ENCODE peak calls at places on chromosome 16, in ten cellular contexts. T is A549, F is adrenal gland, A is lung, M is MM.1S, W is IMR-90, Q is ovary, H is GM12878, U is mammary epithelial cell, G is lower lobe of right lung. J is an unnamed sample.
A peak's percentile ranks its signal among the peaks of the same experiment; 100 is the strongest.

GRCh38 chr16:59905628-59906027 is 1171.5 kb upstream of the GOT2 start:
- DNase-seq in T (peak; percentile 28), F (no peak), A (no peak), M (no peak), W (no peak), Q (no peak), H (no peak), U (peak; percentile 76), G (no peak), J (no peak)

GRCh38 chr16:68972720-68973119 is 129.4 kb downstream of the TANGO6 start:
- DNase-seq in T (peak; percentile 45), F (no peak), A (no peak), M (no peak), W (peak; percentile 70), Q (no peak), H (no peak), U (peak; percentile 28), G (no peak), J (no peak)

GRCh38 chr16:5916711-5917191 is 819.2 kb upstream of the EEF2KMT start:
- DNase-seq in T (no peak), F (no peak), A (no peak), M (no peak), W (no peak), Q (no peak), H (no peak), U (peak; percentile 63), G (no peak), J (no peak)

GRCh38 chr16:27237229-27238015 is 31.1 kb downstream of the NSMCE1 start:
- DNase-seq in T (no peak), F (no peak), A (no peak), M (no peak), W (no peak), Q (no peak), H (peak; percentile 82), U (no peak), G (peak; percentile 50), J (peak; percentile 26)

GRCh38 chr16:85311741-85312140 is 199.5 kb upstream of the CIBAR2 start:
- DNase-seq in T (no peak), F (no peak), A (no peak), M (no peak), W (no peak), Q (no peak), H (no peak), U (no peak), G (no peak), J (no peak)

GRCh38 chr16:27476240-27476639 is 73.5 kb downstream of the GTF3C1 start:
- DNase-seq in T (no peak), F (no peak), A (no peak), M (no peak), W (peak; percentile 17), Q (no peak), H (no peak), U (no peak), G (no peak), J (no peak)

GRCh38 chr16:14531613-14532012 is 98.4 kb downstream of the PARN start:
- DNase-seq in T (no peak), F (no peak), A (no peak), M (no peak), W (no peak), Q (no peak), H (no peak), U (no peak), G (no peak), J (no peak)

GRCh38 chr16:69706256-69706974 is 19.9 kb downstream of the NQO1 start:
- DNase-seq in T (no peak), F (no peak), A (no peak), M (no peak), W (no peak), Q (no peak), H (no peak), U (peak; percentile 49), G (no peak), J (no peak)

DNA sequence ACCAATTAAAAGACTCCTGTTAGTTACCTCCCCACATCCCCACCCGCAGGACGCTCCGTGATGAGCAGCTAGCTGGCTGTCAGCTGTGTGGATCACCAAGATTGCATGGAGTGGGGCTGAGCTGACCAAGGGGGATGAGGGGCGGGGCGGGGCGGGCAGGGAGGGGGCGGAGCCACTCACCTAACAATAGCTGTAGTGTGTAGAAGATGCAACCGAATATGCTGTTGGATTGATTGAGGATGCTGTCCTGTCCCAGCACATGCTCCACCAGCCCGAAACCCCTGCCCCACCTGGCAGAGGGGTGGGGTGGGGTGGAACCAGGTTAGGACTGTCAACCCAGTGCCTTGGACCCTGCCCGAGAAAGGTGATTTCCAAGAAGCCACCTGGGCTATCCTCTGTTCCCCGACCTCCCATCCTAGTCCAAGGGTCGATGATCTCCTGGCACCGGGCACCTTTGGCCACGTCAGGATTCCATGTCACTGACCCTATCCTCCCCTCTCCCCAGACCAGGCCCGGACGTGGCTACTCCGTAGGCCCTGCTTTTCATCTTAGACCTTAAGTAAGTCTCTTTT is 1.4 kb downstream of the VKORC1 start:
- DNase-seq in T (no peak), F (peak; percentile 26), A (no peak), M (no peak), W (peak; percentile 38), Q (no peak), H (no peak), U (peak; percentile 50), G (no peak), J (no peak)
- H3K4me3 ChIP-seq in T (peak overlapping the region; percentile 83), F (no peak overlapping the region), A (no peak overlapping the region), M (no peak overlapping the region), W (peak overlapping the region; percentile 91), Q (no peak overlapping the region), H (peak overlapping the region; percentile 99), U (peak overlapping the region; percentile 98), G (peak overlapping the region; percentile 93), J (peak overlapping the region; percentile 96)

DNA sequence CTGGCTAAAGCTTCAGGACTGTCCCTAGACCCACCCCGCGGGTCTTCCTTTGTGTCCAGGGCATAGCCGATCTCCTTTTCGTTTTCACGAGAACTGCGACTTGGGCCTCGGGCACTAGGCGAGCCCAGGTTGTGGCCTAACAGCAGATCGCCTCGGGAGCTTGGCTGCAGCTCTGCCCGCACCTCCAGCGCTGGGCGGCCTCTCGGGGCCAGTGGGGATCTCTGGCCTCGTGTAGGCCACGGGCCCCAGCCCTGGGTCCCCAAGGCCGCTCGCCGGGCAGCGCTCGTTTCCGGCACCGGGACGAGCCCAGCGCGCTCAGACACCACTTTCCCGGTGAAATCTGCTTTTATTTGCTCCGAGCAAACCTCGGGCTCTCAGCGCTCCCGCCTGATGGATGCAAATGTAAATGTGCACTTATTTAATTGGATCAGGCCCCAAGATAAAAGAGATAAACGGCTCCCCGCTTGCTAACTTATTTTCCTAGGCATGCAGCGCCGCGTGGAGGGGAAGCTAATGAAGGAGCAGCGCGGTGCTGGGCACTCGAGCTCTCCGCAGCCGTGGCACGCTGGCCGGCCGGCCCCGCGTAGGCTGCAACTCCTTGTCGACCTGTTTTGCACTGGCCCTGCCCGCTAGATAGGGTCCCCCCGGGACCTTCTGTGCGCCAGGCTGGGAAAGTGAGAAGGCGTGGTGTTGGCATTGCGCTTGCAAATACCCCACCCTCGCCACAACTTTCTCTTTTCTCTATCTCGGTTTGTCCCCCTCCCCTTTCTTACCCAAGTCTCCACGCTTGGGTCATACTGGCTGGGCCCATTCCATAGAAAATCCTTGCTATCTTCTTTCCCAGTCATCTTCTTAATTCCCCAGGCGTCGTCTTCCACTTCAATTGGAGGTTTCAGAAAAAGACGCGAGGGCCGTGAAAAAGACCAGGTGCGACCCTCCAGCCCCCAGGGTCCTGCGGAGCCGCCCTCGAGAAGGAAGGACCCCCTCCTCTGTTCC is 8.0 kb downstream of the IRX5 start:
- DNase-seq in T (no peak), F (no peak), A (no peak), M (no peak), W (no peak), Q (no peak), H (no peak), U (peak; percentile 48), G (peak; percentile 63), J (no peak)
- TF ChIP-seq CTCF in T (no peak), F (no peak), A (no peak), M (no peak), W (no peak), Q (no peak), H (no peak), U (no peak), G (no peak), J (no peak)

GRCh38 chr16:15854061-15854460 is 2.8 kb downstream of the MYH11 start:
- DNase-seq in T (no peak), F (no peak), A (no peak), M (no peak), W (no peak), Q (no peak), H (no peak), U (no peak), G (no peak), J (no peak)

GRCh38 chr16:15853021-15853420 is 3.8 kb downstream of the MYH11 start:
- DNase-seq in T (no peak), F (no peak), A (no peak), M (no peak), W (no peak), Q (no peak), H (no peak), U (no peak), G (no peak), J (no peak)

GRCh38 chr16:15847621-15848175 is 9.1 kb downstream of the MYH11 start:
- DNase-seq in T (no peak), F (no peak), A (no peak), M (no peak), W (no peak), Q (no peak), H (no peak), U (no peak), G (no peak), J (no peak)

GRCh38 chr16:15846510-15846909 is 10.3 kb downstream of the MYH11 start:
- DNase-seq in T (no peak), F (no peak), A (no peak), M (no peak), W (no peak), Q (no peak), H (no peak), U (no peak), G (no peak), J (no peak)

DNA sequence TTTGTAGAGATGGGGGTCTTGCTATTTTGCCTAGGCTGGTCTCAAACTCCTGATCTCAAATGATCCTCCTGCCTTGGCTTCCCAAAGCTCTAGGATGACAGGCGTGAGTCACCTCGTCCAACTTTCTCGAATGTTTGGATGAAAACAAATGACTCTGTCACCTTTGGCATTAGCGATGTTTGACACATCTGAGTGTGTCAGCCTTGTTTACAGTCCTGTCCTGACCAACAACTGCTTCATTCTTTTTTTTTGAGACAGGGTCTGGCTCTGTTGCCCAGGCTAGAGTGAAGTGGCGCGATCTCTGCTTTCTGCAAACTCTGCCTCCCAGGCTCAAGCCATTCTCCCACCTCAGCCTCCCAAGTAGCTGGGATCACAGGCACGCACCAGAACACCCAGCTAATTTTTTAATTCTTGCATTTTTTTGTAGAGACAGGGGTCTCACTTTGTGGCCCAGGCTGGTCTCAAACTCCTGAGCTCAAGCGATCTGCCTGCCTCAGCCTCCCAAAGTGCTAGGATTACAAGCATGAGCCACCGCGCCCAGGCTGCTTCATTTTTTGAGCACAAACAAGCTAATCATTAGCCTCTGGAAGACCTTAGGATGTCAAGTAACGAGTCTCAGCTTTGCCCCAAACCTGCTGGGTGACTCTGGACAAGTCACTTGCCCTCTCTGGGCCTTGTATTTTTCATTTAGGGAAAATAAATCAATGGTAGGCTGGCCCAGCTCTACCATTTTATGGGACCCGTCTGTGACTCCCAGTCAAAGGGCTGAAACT is 7.4 kb downstream of the MYH11 start:
- DNase-seq in T (no peak), F (no peak), A (no peak), M (no peak), W (no peak), Q (no peak), H (no peak), U (no peak), G (no peak), J (no peak)
- H3K27ac ChIP-seq in T (no peak overlapping the region), F (no peak overlapping the region), A (no peak overlapping the region), M (no peak overlapping the region), W (no peak overlapping the region), Q (no peak overlapping the region), H (no peak overlapping the region), U (no peak overlapping the region), G (no peak overlapping the region), J (no peak overlapping the region)

GRCh38 chr16:88705746-88706287 is 391 bp downstream of the RNF166 start:
- DNase-seq in T (no peak), F (no peak), A (no peak), M (no peak), W (no peak), Q (no peak), H (no peak), U (no peak), G (no peak), J (no peak)
- H3K4me3 ChIP-seq in T (peak overlapping the region; percentile 75), F (peak overlapping the region; percentile 66), A (peak overlapping the region; percentile 75), M (peak overlapping the region; percentile 64), W (peak overlapping the region; percentile 95), Q (peak overlapping the region; percentile 98), H (peak overlapping the region; percentile 90), U (peak overlapping the region; percentile 82), G (peak overlapping the region; percentile 100), J (peak overlapping the region; percentile 92)

J was measured in dorsolateral prefrontal cortex.